ENCODE peak calls at places on chromosomes 6 and 20, in ten cellular contexts. I is uterus, E is Peyer's patch, S is A549, Z is adrenal gland, W is IMR-90, C is ovary, A is breast epithelium, Q is transverse colon, H is HCT116. K is an unnamed sample.

GRCh38 chr20:57480444-57481152 is 44.3 kb downstream of the CTCFL start:
- DNase-seq in I (no peak), E (peak; percentile 55), S (no peak), Z (no peak), W (no peak), C (no peak), A (no peak), Q (no peak), H (no peak), K (no peak)

GRCh38 chr20:63850689-63851547 is 10.4 kb upstream of the ABHD16B start:
- DNase-seq in I (no peak), E (peak; percentile 28), S (no peak), Z (no peak), W (no peak), C (no peak), A (no peak), Q (peak; percentile 63), H (no peak), K (no peak)

GRCh38 chr6:34295721-34296120 is 46.9 kb upstream of the SMIM29 start:
- DNase-seq in I (no peak), E (no peak), S (no peak), Z (no peak), W (peak; percentile 69), C (no peak), A (no peak), Q (no peak), H (no peak), K (no peak)

GRCh38 chr20:478949-479429 is 16.7 kb upstream of the TBC1D20 start:
- DNase-seq in I (no peak), E (no peak), S (peak; percentile 76), Z (no peak), W (peak; percentile 77), C (no peak), A (no peak), Q (no peak), H (peak; percentile 41), K (peak; percentile 16)

GRCh38 chr20:1418335-1418734 is 25.5 kb upstream of the FKBP1A start:
- DNase-seq in I (no peak), E (no peak), S (no peak), Z (no peak), W (peak; percentile 39), C (no peak), A (no peak), Q (no peak), H (no peak), K (no peak)

GRCh38 chr6:13488015-13488895 is 855 bp upstream of the GFOD1 start:
- DNase-seq in I (peak; percentile 52), E (peak; percentile 35), S (no peak), Z (peak; percentile 70), W (peak; percentile 40), C (peak; percentile 32), A (no peak), Q (peak; percentile 59), H (no peak), K (peak; percentile 73)

GRCh38 chr6:58113960-58114359 is 796.5 kb downstream of the PRIM2 start:
- DNase-seq in I (no peak), E (no peak), S (no peak), Z (no peak), W (no peak), C (no peak), A (no peak), Q (no peak), H (no peak), K (no peak)

GRCh38 chr6:27825025-27825823 is 87.0 kb downstream of the OR2B2 start:
- DNase-seq in I (no peak), E (no peak), S (no peak), Z (no peak), W (no peak), C (no peak), A (no peak), Q (no peak), H (no peak), K (no peak)

GRCh38 chr6:26122793-26123674 is 35.8 kb downstream of the HFE start:
- DNase-seq in I (peak; percentile 98), E (peak; percentile 94), S (peak; percentile 99), Z (peak; percentile 99), W (peak; percentile 99), C (peak; percentile 92), A (peak; percentile 98), Q (peak; percentile 97), H (peak; percentile 99), K (peak; percentile 89)
- TF ChIP-seq POLR2A in I (peak; percentile 69), E (peak; percentile 97), S (peak; percentile 72), Z (peak; percentile 98), W (no peak), C (peak; percentile 66), A (peak; percentile 72), Q (peak; percentile 89), H (peak; percentile 98), K (peak; percentile 58)

DNA sequence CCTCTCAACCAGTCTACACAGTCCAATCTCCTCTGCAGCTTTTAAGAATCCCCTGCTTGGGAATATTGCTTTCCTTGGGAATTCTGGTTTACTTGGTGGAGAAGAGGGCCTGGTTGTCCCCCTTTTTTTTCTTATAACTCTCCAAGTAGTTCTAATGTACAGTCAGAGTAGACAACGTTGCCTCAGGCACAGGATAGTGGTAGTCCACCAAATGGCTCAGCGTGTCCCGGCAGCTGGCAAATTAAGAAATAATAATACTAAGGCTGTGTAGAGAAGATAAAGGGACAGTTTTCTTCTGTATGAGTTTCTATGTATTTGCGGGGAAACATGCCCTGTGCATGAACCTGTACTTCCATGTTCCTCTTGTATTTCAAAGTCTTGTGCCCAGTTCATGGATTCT is 145.7 kb upstream of the RREB1 start:
- DNase-seq in I (no peak), E (no peak), S (no peak), Z (no peak), W (no peak), C (no peak), A (no peak), Q (no peak), H (no peak), K (no peak)
- H3K27ac ChIP-seq in I (no peak overlapping the region), E (no peak overlapping the region), S (no peak overlapping the region), Z (no peak overlapping the region), W (no peak overlapping the region), C (no peak overlapping the region), A (no peak overlapping the region), Q (no peak overlapping the region), H (no peak overlapping the region), K (no peak overlapping the region)

GRCh38 chr6:108671790-108672189 is 111.1 kb downstream of the FOXO3 start:
- DNase-seq in I (no peak), E (no peak), S (no peak), Z (no peak), W (no peak), C (no peak), A (no peak), Q (no peak), H (no peak), K (no peak)

GRCh38 chr6:108671175-108671574 is 110.5 kb downstream of the FOXO3 start:
- DNase-seq in I (no peak), E (no peak), S (no peak), Z (no peak), W (no peak), C (no peak), A (no peak), Q (no peak), H (no peak), K (no peak)

GRCh38 chr6:108675226-108676160 is 114.8 kb downstream of the FOXO3 start:
- DNase-seq in I (no peak), E (no peak), S (no peak), Z (no peak), W (no peak), C (no peak), A (no peak), Q (no peak), H (no peak), K (no peak)

GRCh38 chr6:108673153-108673552 is 112.4 kb downstream of the FOXO3 start:
- DNase-seq in I (no peak), E (no peak), S (no peak), Z (no peak), W (no peak), C (no peak), A (no peak), Q (peak; percentile 67), H (no peak), K (no peak)

DNA sequence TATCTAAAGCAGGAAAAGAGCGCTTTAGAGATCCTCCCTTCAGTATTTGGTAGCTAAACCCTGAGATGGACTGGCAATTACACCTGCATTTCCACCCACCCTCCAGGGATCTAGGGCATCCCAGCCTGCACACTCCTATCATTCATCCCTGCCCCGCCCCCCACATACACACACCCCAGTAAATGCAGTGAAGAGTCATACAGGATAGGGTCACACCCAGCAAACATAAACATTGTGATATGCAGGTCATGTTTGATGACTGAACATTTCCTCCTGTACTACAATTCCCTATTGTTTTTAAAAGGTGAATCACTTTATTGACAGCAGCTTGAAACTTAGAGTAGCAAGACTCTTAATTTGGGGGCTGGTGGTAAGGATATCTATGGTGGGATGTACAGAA is 112.9 kb downstream of the FOXO3 start:
- DNase-seq in I (no peak), E (no peak), S (peak; percentile 27), Z (no peak), W (peak; percentile 29), C (no peak), A (no peak), Q (peak; percentile 73), H (peak; percentile 78), K (no peak)
- H3K4me1 ChIP-seq in I (peaks cover 19% of the 10 kb centered on the region), E (peaks cover 81% of the 10 kb centered on the region), S (peaks cover 19% of the 10 kb centered on the region), Z (peaks cover 7% of the 10 kb centered on the region), W (peaks cover 22% of the 10 kb centered on the region), C (peaks cover 33% of the 10 kb centered on the region), A (peaks cover 14% of the 10 kb centered on the region), Q (peaks cover 87% of the 10 kb centered on the region), H (peaks cover 10% of the 10 kb centered on the region), K (peaks cover 92% of the 10 kb centered on the region)

GRCh38 chr6:39792501-39793450 is 600 bp downstream of the DAAM2 start:
- DNase-seq in I (peak; percentile 38), E (no peak), S (no peak), Z (no peak), W (no peak), C (peak; percentile 41), A (no peak), Q (no peak), H (no peak), K (peak; percentile 44)

GRCh38 chr6:39791311-39791710 is 865 bp upstream of the DAAM2 start:
- DNase-seq in I (no peak), E (no peak), S (no peak), Z (no peak), W (no peak), C (no peak), A (no peak), Q (no peak), H (no peak), K (no peak)

GRCh38 chr6:39790772-39791171 is 1.4 kb upstream of the DAAM2 start:
- DNase-seq in I (no peak), E (no peak), S (no peak), Z (no peak), W (peak; percentile 68), C (no peak), A (no peak), Q (no peak), H (no peak), K (no peak)

GRCh38 chr6:39793528-39793927 is 1.4 kb downstream of the DAAM2 start:
- DNase-seq in I (no peak), E (no peak), S (no peak), Z (no peak), W (no peak), C (no peak), A (no peak), Q (no peak), H (no peak), K (no peak)

DNA sequence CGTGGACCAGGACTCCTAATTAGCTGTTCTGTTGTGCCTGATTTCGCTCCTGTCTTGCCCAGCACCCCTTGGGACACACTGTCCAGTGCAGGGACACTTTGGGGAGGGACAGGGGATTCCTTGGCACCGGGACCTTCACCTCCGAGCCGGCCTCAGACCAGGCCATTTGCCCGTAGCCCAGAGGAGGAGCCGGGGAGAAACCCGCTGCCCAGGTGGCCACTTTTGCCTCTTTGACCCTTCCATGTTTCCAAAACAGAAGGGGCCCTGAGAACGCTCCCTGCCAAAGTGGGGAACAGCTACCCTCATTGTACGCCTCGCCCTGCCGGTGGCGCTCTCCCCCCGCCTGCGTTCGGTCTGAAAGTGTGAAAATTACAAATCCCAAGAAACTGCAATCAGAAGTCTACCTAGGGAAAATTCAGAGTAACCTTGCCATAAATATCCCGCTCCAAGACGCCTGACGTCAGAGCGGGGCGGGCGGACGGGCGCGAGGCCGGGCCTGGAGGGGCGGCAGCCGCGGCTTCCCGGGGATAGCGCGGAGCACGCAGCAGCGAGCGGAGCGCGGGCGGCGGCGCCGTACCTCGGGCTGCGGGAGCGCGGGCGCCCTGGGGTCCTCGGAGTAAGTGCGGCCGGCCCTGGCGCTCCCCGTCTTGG is at the start of gene DAAM2:
- DNase-seq in I (peak; percentile 68), E (no peak), S (no peak), Z (peak; percentile 65), W (peak; percentile 41), C (peak; percentile 72), A (peak; percentile 32), Q (peak; percentile 50), H (no peak), K (peak; percentile 74)
- TF ChIP-seq POLR2A in I (peak; percentile 81), E (no peak), S (no peak), Z (peak; percentile 67), W (no peak), C (peak; percentile 74), A (no peak), Q (no peak), H (no peak), K (no peak)